ENCODE peak calls at places on chromosomes 2 and 18, in four cellular contexts. K is K562, J is IMR-90, B is GM12878. F is an unnamed sample.

GRCh38 chr2:201194097-201194496 is 11.2 kb downstream of the CASP10 start:
- DNase-seq in J (no peak), B (peak; percentile 55), K (no peak), F (no peak)

GRCh38 chr2:202007015-202008011 is 26.3 kb upstream of the FZD7 start:
- DNase-seq in J (no peak), K (no peak), B (no peak), F (no peak)

GRCh38 chr2:232979871-232980461 is 33.1 kb downstream of the NGEF start:
- DNase-seq in K (no peak), J (peak; percentile 77), B (no peak), F (no peak)

GRCh38 chr2:84919885-84920580 is 14.6 kb downstream of the TMSB10 start:
- DNase-seq in B (no peak), K (peak; percentile 36), J (peak; percentile 99), F (no peak)

GRCh38 chr2:19774788-19775156 is 127.0 kb downstream of the TTC32 start:
- DNase-seq in B (no peak), K (no peak), J (peak; percentile 38), F (no peak)

GRCh38 chr2:190678444-190679162 is 29.7 kb downstream of the NAB1 start:
- DNase-seq in J (peak; percentile 35), K (no peak), B (peak; percentile 86), F (no peak)

GRCh38 chr18:43789234-43790000 is 512.1 kb upstream of the SYT4 start:
- DNase-seq in K (no peak), B (no peak), J (no peak), F (no peak)

GRCh38 chr2:232929303-232930123 is 59.4 kb downstream of the SNORC start:
- DNase-seq in K (no peak), J (no peak), B (no peak), F (no peak)

GRCh38 chr2:214386720-214387119 is 24.1 kb upstream of the VWC2L start:
- DNase-seq in B (no peak), K (no peak), J (no peak), F (no peak)

GRCh38 chr18:42480521-42480920 is 525.5 kb downstream of the PIK3C3 start:
- DNase-seq in B (no peak), K (no peak), J (no peak), F (no peak)

GRCh38 chr2:105933906-105934305 is 189.2 kb downstream of the NCK2 start:
- DNase-seq in J (no peak), B (no peak), K (no peak), F (no peak)

GRCh38 chr2:105936954-105937353 is 192.2 kb downstream of the NCK2 start:
- DNase-seq in K (no peak), J (no peak), B (no peak), F (no peak)

GRCh38 chr2:105935048-105935447 is 190.3 kb downstream of the NCK2 start:
- DNase-seq in J (no peak), B (no peak), K (no peak), F (no peak)

GRCh38 chr2:105932582-105932981 is 187.9 kb downstream of the NCK2 start:
- DNase-seq in B (no peak), J (no peak), K (no peak), F (no peak)

DNA sequence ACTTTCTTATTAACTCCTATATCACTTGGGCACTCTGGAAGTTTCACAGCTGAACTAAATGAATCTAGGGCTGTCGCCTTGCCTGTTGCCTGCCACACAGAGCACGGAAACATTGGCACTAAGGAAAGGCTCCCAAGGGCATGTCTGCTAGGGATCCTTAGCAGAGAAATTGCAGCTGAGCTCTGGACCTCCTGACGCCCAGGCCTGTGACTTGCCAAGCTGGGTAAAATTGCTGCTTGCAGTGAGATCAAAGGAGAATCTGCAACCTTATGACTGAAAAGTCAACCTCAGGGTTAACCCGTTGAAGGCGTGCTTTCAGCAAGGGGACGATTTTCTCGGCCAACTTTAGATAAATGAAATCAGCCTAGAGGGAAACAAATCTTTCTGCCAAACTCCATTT is 189.8 kb downstream of the NCK2 start:
- DNase-seq in J (no peak), B (no peak), K (no peak), F (no peak)
- TF ChIP-seq CHD1 in J (no peak), B (no peak), K (no peak), F (no peak)

GRCh38 chr2:174662459-174662858 is 64.9 kb upstream of the WIPF1 start:
- DNase-seq in J (peak; percentile 90), K (no peak), B (no peak), F (no peak)

GRCh38 chr2:174656671-174657171 is 59.1 kb upstream of the WIPF1 start:
- DNase-seq in B (no peak), K (no peak), J (no peak), F (no peak)

GRCh38 chr2:174660984-174661675 is 63.5 kb upstream of the WIPF1 start:
- DNase-seq in B (no peak), K (no peak), J (no peak), F (no peak)

GRCh38 chr2:174656035-174656434 is 58.4 kb upstream of the WIPF1 start:
- DNase-seq in J (no peak), K (no peak), B (no peak), F (no peak)

GRCh38 chr2:174659069-174659900 is 61.7 kb upstream of the WIPF1 start:
- DNase-seq in B (no peak), K (no peak), J (no peak), F (no peak)
- TF ChIP-seq CHD1 in B (no peak), K (no peak), J (no peak), F (no peak)

DNA sequence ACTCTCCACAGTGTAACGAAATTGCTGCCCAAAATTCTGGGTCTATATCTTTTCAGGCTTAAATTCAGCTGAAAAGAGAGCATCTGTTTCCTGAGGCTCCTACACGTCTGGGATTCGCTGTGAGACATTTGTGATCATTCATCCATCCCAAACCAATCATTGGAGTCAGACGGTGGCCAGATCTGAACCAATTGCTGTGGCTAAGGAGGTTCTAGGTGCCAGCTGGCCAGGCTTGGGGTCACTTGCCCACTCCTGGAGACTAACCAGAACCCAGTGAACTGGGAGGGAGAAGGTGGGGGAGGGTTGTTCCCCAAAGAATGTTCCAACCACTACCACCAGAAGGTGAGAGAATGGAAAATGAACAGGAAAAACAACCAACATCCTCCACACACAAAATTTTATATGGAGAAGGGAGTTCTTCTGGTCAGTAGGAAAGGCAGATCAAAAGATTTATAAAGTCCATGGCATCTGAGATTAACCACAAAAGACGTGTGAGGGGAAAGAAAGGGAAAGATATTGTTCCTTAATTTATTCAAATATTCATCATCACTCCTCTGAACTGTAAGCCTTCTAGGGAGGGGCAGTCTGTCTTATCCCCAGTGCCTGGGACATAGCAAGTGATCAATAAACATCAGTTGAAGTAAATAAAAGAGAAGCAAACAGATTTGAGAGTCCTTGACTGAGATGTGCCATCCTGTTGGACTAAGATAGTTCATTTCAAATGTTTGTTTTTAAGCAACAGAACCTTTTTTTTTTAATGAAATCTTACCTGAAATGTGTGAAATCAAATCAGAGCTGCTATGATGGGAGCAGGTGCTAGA is 3.0 kb upstream of the RTKN start:
- DNase-seq in B (no peak), J (no peak), K (no peak), F (no peak)
- TF ChIP-seq CHD1 in B (no peak), J (no peak), K (no peak), F (no peak)

GRCh38 chr2:241198381-241199282 is 10.2 kb downstream of the ANO7 start:
- DNase-seq in B (no peak), K (no peak), J (no peak), F (no peak)
- TF ChIP-seq CHD1 in B (no peak), K (no peak), J (no peak), F (no peak)

GRCh38 chr2:112433932-112434730 is 686 bp upstream of the RGPD8 start:
- DNase-seq in K (no peak), J (no peak), B (no peak), F (peak; percentile 49)
- TF ChIP-seq CHD1 in K (no peak), J (no peak), B (no peak), F (no peak)

GRCh38 chr2:203763425-203764272 is 57.2 kb downstream of the CD28 start:
- DNase-seq in B (no peak), J (no peak), K (no peak), F (no peak)
- TF ChIP-seq CHD1 in B (no peak), J (no peak), K (no peak), F (no peak)

GRCh38 chr2:9152975-9153402 is 53.6 kb upstream of the ASAP2 start:
- DNase-seq in K (no peak), B (no peak), J (no peak), F (no peak)
- TF ChIP-seq CHD1 in K (no peak), B (no peak), J (no peak), F (no peak)

GRCh38 chr2:207162319-207162718 is 3.4 kb downstream of the KLF7 start:
- DNase-seq in B (no peak), J (no peak), K (no peak), F (no peak)

GRCh38 chr2:207163815-207164747 is 1.7 kb downstream of the KLF7 start:
- DNase-seq in K (no peak), B (no peak), J (peak; percentile 48), F (no peak)

GRCh38 chr2:207161247-207161646 is 4.5 kb downstream of the KLF7 start:
- DNase-seq in J (no peak), B (no peak), K (no peak), F (no peak)

GRCh38 chr2:207161724-207162123 is 4.0 kb downstream of the KLF7 start:
- DNase-seq in K (no peak), J (peak; percentile 76), B (no peak), F (no peak)

DNA sequence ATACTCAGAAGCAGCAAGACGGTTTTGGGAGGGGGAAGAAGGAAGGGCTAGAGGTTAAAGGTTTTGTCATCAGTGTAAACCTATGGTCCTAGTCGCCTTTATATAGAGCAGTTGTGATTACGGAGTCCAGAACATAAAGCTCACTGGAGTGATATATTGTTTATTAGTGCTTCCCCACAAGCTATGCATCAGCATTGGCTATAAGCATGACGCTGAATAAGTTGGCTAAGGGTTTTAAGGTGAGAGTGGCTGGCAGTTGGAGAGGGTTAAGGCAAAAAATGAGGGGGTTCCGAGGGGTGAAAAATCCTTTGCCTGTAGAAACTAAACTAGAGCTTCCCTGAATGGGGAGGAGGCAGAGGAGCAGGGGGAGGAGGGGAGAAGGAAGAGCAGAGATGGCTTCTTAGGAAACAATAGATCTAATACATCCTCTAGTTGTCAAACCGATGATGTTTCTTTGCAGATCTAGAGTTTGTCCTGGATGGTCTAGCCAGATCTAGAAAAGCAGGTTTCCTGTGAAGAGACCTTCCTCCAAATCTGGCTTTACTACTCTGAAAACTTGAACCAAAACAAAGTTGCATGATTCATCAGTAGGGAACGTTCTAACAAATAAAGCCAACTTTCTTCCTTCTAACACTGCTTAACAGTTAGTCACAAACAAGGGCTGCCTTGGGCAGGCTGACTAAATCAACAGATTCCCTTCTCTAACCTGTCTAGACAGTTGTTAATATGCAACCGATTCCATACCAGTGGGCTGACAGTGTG is 2.5 kb downstream of the KLF7 start:
- DNase-seq in J (peak; percentile 92), K (no peak), B (no peak), F (no peak)
- TF ChIP-seq CHD1 in J (no peak), K (no peak), B (no peak), F (no peak)

F was measured in H1.